ENCODE peak calls at places on chromosome 22, in eight cellular contexts. G, Z, S, A, V, P, E and T are unnamed samples.

GRCh38 chr22:17773606-17774205 is 563 bp downstream of the BID start:
- DNase-seq in G (peak), Z (peak), S (peak), A (peak), V (peak), P (peak), E (peak), T (peak)

GRCh38 chr22:47201996-47202818 is 439.8 kb downstream of the TBC1D22A start:
- DNase-seq in G (no peak), Z (no peak), S (no peak), A (no peak), V (no peak), P (no peak), E (no peak), T (no peak)

GRCh38 chr22:31288496-31289235 is 3.6 kb downstream of the PIK3IP1 start:
- DNase-seq in G (no peak), Z (no peak), S (no peak), A (peak), V (no peak), P (no peak), E (no peak), T (no peak)

GRCh38 chr22:38971202-38971601 is 10.9 kb upstream of the APOBEC3B start:
- DNase-seq in G (no peak), Z (no peak), S (no peak), A (no peak), V (no peak), P (no peak), E (no peak), T (no peak)

GRCh38 chr22:23915230-23915754 is 21.1 kb downstream of the MIF start:
- DNase-seq in G (no peak), Z (no peak), S (no peak), A (no peak), V (no peak), P (no peak), E (no peak), T (no peak)

GRCh38 chr22:27875951-27876350 is 43.1 kb downstream of the PITPNB start:
- DNase-seq in G (no peak), Z (no peak), S (no peak), A (no peak), V (no peak), P (no peak), E (no peak), T (no peak)

GRCh38 chr22:39908737-39909136 is 7.9 kb downstream of the GRAP2 start:
- DNase-seq in G (peak), Z (no peak), S (no peak), A (peak), V (no peak), P (no peak), E (no peak), T (peak)

GRCh38 chr22:45891471-45891995 is 85.4 kb downstream of the WNT7B start:
- DNase-seq in G (no peak), Z (no peak), S (no peak), A (no peak), V (no peak), P (no peak), E (no peak), T (no peak)

GRCh38 chr22:28899199-28899853 is 16.0 kb downstream of the ZNRF3 start:
- DNase-seq in G (no peak), Z (no peak), S (no peak), A (no peak), V (no peak), P (no peak), E (no peak), T (no peak)